ENCODE peak calls at places on chromosomes 11 and 22, in five cellular contexts. N is Panc1, R is fibroblast of pulmonary artery, W is endodermal cell, T is bronchial epithelial cell. L is an unnamed sample.

GRCh38 chr11:115298613-115299012 is 205.6 kb downstream of the CADM1 start:
- DNase-seq in T (no peak), W (no peak), R (no peak), N (no peak), L (no peak)

GRCh38 chr22:35330258-35330861 is 30.7 kb downstream of the TOM1 start:
- DNase-seq in R (peak; percentile 91), T (peak; percentile 17), N (no peak), W (no peak), L (no peak)

GRCh38 chr11:44199816-44200215 is 104.3 kb downstream of the EXT2 start:
- DNase-seq in N (no peak), T (no peak), R (no peak), W (no peak), L (no peak)

GRCh38 chr11:119506436-119506835 is 83.5 kb upstream of the THY1 start:
- DNase-seq in N (no peak), T (no peak), W (no peak), R (peak; percentile 7), L (no peak)

GRCh38 chr11:69648679-69649575 is 8.0 kb downstream of the CCND1 start:
- DNase-seq in T (no peak), N (no peak), R (no peak), W (peak; percentile 45), L (no peak)

GRCh38 chr11:65639623-65640482 is 2.0 kb downstream of the SIPA1 start:
- DNase-seq in T (no peak), N (no peak), R (no peak), W (no peak), L (no peak)

GRCh38 chr22:49638788-49639187 is 188.9 kb downstream of the BRD1 start:
- DNase-seq in T (no peak), W (no peak), R (no peak), N (no peak), L (peak; percentile 66)

GRCh38 chr11:68798221-68798813 is 43.4 kb downstream of the CPT1A start:
- DNase-seq in N (peak; percentile 7), T (no peak), R (peak; percentile 27), W (peak; percentile 92), L (peak; percentile 33)

GRCh38 chr11:132941024-132941646 is 591.2 kb downstream of the OPCML start:
- DNase-seq in T (peak; percentile 8), W (no peak), R (peak; percentile 42), N (peak; percentile 24), L (no peak)

GRCh38 chr11:96036863-96037262 is 113.0 kb upstream of the MTMR2 start:
- DNase-seq in N (no peak), W (no peak), T (peak; percentile 40), R (no peak), L (no peak)

GRCh38 chr11:119376197-119376847 is 5.2 kb downstream of the USP2 start:
- DNase-seq in N (no peak), T (peak; percentile 69), W (peak; percentile 61), R (no peak), L (no peak)

GRCh38 chr22:50675553-50676199 is 3.1 kb downstream of the SHANK3 start:
- DNase-seq in R (no peak), T (no peak), N (no peak), W (peak; percentile 38), L (no peak)

GRCh38 chr11:79331251-79331901 is 109.5 kb downstream of the TENM4 start:
- DNase-seq in N (no peak), T (no peak), W (peak; percentile 55), R (no peak), L (no peak)

GRCh38 chr11:70501933-70502540 is 103.7 kb downstream of the CTTN start:
- DNase-seq in N (no peak), T (no peak), W (no peak), R (no peak), L (no peak)

GRCh38 chr11:120403966-120404365 is 67.8 kb downstream of the ARHGEF12 start:
- DNase-seq in N (no peak), R (no peak), W (no peak), T (no peak), L (no peak)

GRCh38 chr11:7592706-7593105 is 78.9 kb downstream of the PPFIBP2 start:
- DNase-seq in W (no peak), R (peak; percentile 83), T (peak; percentile 95), N (no peak), L (no peak)

GRCh38 chr11:45926536-45927331 is 4.3 kb downstream of the LARGE2 start:
- DNase-seq in N (no peak), W (no peak), T (no peak), R (no peak), L (no peak)

GRCh38 chr11:73982595-73982989 is at the start of gene UCP2:
- DNase-seq in N (no peak), W (peak; percentile 92), R (peak; percentile 65), T (no peak), L (peak; percentile 76)

GRCh38 chr11:128434411-128434810 is 152.9 kb downstream of the ETS1 start:
- DNase-seq in N (no peak), W (no peak), T (no peak), R (no peak), L (no peak)

GRCh38 chr11:57269580-57270021 is 32.6 kb upstream of the APLNR start:
- DNase-seq in T (no peak), N (no peak), W (no peak), R (no peak), L (no peak)

GRCh38 chr11:76589477-76589876 is 81.1 kb downstream of the LRRC32 start:
- DNase-seq in R (no peak), W (no peak), N (no peak), T (no peak), L (no peak)

GRCh38 chr11:68113986-68114385 is 7.2 kb downstream of the CHKA start:
- DNase-seq in W (no peak), N (no peak), T (no peak), R (peak; percentile 27), L (no peak)

GRCh38 chr22:29011200-29011867 is 50.3 kb downstream of the C22orf31 start:
- DNase-seq in T (no peak), N (no peak), W (peak; percentile 54), R (no peak), L (no peak)

GRCh38 chr22:50191041-50191740 is 5.5 kb downstream of the TRABD start:
- DNase-seq in W (no peak), R (no peak), T (no peak), N (no peak), L (no peak)

GRCh38 chr11:8360086-8360828 is 96.6 kb upstream of the LMO1 start:
- DNase-seq in T (no peak), R (no peak), N (no peak), W (no peak), L (no peak)

GRCh38 chr11:87473174-87473573 is 435.4 kb downstream of the TMEM135 start:
- DNase-seq in T (peak; percentile 90), R (peak; percentile 10), W (no peak), N (no peak), L (no peak)

GRCh38 chr11:57288771-57289579 is 35.8 kb downstream of the TNKS1BP1 start:
- DNase-seq in W (no peak), T (peak; percentile 98), N (no peak), R (peak; percentile 79), L (no peak)

GRCh38 chr11:120859552-120860295 is 164.2 kb upstream of the TBCEL start:
- DNase-seq in R (no peak), T (no peak), W (no peak), N (no peak), L (no peak)

DNA sequence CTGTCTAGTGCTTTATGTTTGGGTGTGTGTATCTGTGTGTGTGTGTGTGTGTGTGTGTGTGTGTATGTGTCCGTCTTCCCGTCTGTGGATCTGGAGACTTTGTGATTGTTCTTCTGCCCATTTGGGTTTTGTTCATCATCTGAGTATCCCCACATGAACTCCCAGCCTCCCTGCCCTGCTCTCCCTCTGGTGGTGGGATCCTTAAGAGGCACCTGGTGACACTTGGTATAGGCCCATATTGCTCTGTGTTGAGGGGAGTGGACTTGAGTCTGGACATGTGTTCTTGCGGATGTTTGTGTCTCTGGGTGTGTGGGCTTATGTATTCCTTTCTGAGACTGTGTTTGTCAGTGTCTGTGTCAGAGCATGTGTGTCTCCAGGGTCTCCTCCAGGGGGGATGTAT is 15.3 kb downstream of the RCOR2 start:
- DNase-seq in N (no peak), R (peak; percentile 51), T (no peak), W (peak; percentile 74), L (no peak)
- TF ChIP-seq CTCF in N (no peak), R (peak; percentile 57), T (peak; percentile 34), W (peak; percentile 69), L (peak; percentile 20)

DNA sequence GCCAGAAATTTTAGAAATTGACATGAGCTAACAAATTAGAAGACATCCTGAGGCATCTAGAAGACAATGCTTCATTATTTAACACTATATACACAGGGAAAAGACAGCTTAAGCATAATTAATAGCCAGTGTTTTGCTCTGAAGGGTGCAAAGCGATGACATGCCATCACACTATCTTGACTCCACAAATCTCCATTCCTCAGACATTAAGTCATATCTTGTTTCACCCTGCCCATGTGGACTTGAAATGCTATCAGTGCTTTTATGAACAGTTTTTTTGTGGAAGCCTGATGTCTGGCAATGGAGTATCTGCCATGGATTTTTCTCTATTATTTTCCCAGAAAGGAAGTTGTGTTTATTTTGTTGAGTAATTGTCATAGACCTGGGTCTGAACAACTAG is 2.3 kb downstream of the CARD18 start:
- DNase-seq in N (no peak), W (no peak), R (peak; percentile 48), T (peak; percentile 41), L (no peak)
- TF ChIP-seq CTCF in N (no peak), W (no peak), R (no peak), T (no peak), L (no peak)

GRCh38 chr11:102806296-102806695 is 8.3 kb upstream of the MMP1 start:
- DNase-seq in T (no peak), R (peak; percentile 71), W (no peak), N (no peak), L (no peak)

GRCh38 chr11:102812188-102812587 is 14.2 kb upstream of the MMP1 start:
- DNase-seq in W (no peak), N (no peak), R (no peak), T (peak; percentile 73), L (no peak)

GRCh38 chr11:102813484-102813883 is 15.5 kb upstream of the MMP1 start:
- DNase-seq in N (no peak), W (no peak), R (no peak), T (peak; percentile 77), L (no peak)

GRCh38 chr11:102810943-102811528 is 13.1 kb upstream of the MMP1 start:
- DNase-seq in R (peak; percentile 38), N (no peak), W (no peak), T (peak; percentile 67), L (no peak)

DNA sequence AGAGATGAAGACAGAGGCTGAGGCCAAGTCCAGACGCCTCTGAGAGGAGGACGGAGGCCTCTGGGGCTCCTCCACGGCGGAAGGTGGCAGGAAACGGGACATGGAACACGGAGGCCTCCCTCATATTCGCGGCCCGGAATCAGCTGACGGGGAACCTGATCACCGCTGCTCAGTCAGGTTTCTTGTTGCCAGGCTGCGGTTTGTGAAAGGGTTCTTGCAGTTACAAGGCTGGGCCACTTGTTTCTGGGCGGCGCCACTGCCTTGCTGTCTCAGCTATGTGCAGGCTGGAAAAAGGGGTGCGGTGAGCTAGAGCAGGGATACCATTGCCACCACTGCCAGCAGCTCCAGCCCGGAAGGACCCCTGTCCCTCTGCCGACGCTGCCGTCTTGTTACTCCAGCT is 10.0 kb upstream of the MMP1 start:
- DNase-seq in R (no peak), W (peak; percentile 93), T (no peak), N (no peak), L (peak; percentile 75)
- TF ChIP-seq CTCF in R (peak; percentile 26), W (peak; percentile 78), T (peak; percentile 48), N (peak; percentile 92), L (peak; percentile 46)

GRCh38 chr11:72814139-72814830 is at the start of gene ATG16L2:
- DNase-seq in N (peak; percentile 30), T (peak; percentile 59), W (peak; percentile 95), R (peak; percentile 80), L (peak; percentile 94)
- TF ChIP-seq CTCF in N (peak; percentile 31), T (peak; percentile 28), W (peak; percentile 53), R (no peak), L (no peak)

GRCh38 chr11:1454576-1454975 is 32.0 kb downstream of the MOB2 start:
- DNase-seq in N (no peak), R (no peak), W (no peak), T (no peak), L (no peak)
- TF ChIP-seq CTCF in N (no peak), R (no peak), W (no peak), T (no peak), L (no peak)